ENCODE peak calls at places on chromosomes 2 and 18, in five cellular contexts. Y is fibroblast of lung, E is PC-3, C is HCT116, X is PC-9. S is an unnamed sample.

GRCh38 chr2:182949572-182950189 is 83.2 kb upstream of the FRZB start:
- DNase-seq in Y (no peak), E (peak), C (no peak), X (peak), S (peak)

GRCh38 chr2:128623776-128624424 is 305.2 kb upstream of the HS6ST1 start:
- DNase-seq in Y (peak), E (peak), C (no peak), X (peak), S (peak)

GRCh38 chr2:232488097-232488711 is 570 bp upstream of the ECEL1 start:
- DNase-seq in Y (no peak), E (no peak), C (no peak), X (no peak), S (no peak)

GRCh38 chr2:74516070-74516633 is 1.9 kb downstream of the TLX2 start:
- DNase-seq in Y (no peak), E (no peak), C (no peak), X (no peak), S (no peak)

GRCh38 chr2:223612501-223612900 is 10.3 kb upstream of the SCG2 start:
- DNase-seq in Y (no peak), E (no peak), C (no peak), X (no peak), S (no peak)

GRCh38 chr2:207772081-207772843 is 2.6 kb upstream of the FZD5 start:
- DNase-seq in Y (peak), E (no peak), C (no peak), X (no peak), S (no peak)

GRCh38 chr2:205766765-205767359 is 84.6 kb downstream of the NRP2 start:
- DNase-seq in Y (peak), E (peak), C (no peak), X (peak), S (peak)

GRCh38 chr2:38514603-38515154 is 88.0 kb downstream of the HNRNPLL start:
- DNase-seq in Y (no peak), E (peak), C (no peak), X (no peak), S (no peak)

GRCh38 chr2:168278424-168278888 is 31.1 kb upstream of the STK39 start:
- DNase-seq in Y (peak), E (peak), C (peak), X (peak), S (peak)

GRCh38 chr18:79866889-79867574 is 69.3 kb downstream of the KCNG2 start:
- DNase-seq in Y (no peak), E (peak), C (no peak), X (no peak), S (no peak)

GRCh38 chr2:26130763-26131162 is 42.1 kb upstream of the GAREM2 start:
- DNase-seq in Y (no peak), E (no peak), C (no peak), X (no peak), S (no peak)

GRCh38 chr2:183123117-183123958 is 905 bp upstream of the NUP35 start:
- DNase-seq in Y (no peak), E (no peak), C (no peak), X (no peak), S (no peak)

GRCh38 chr2:172677363-172677762 is 58.3 kb upstream of the RAPGEF4 start:
- DNase-seq in Y (peak), E (no peak), C (no peak), X (no peak), S (no peak)

GRCh38 chr2:59177748-59178147 is 936.6 kb upstream of the FANCL start:
- DNase-seq in Y (no peak), E (no peak), C (no peak), X (peak), S (no peak)

GRCh38 chr2:12897181-12897580 is 180.4 kb downstream of the TRIB2 start:
- DNase-seq in Y (no peak), E (no peak), C (no peak), X (no peak), S (no peak)

GRCh38 chr2:237581326-237581725 is 9.2 kb downstream of the RAB17 start:
- DNase-seq in Y (no peak), E (no peak), C (no peak), X (no peak), S (no peak)

GRCh38 chr2:227413371-227413770 is 25.6 kb upstream of the SCYGR1 start:
- DNase-seq in Y (no peak), E (no peak), C (no peak), X (no peak), S (no peak)

GRCh38 chr2:231189171-231189530 is 9.3 kb upstream of the ARMC9 start:
- DNase-seq in Y (no peak), E (no peak), C (no peak), X (no peak), S (no peak)

GRCh38 chr2:231189571-231190495 is 8.6 kb upstream of the ARMC9 start:
- DNase-seq in Y (peak), E (no peak), C (no peak), X (no peak), S (no peak)

GRCh38 chr2:231188506-231189170 is 9.8 kb upstream of the ARMC9 start:
- DNase-seq in Y (no peak), E (no peak), C (no peak), X (no peak), S (no peak)

GRCh38 chr2:231191896-231192872 is 6.2 kb upstream of the ARMC9 start:
- DNase-seq in Y (peak), E (peak), C (no peak), X (no peak), S (peak)

GRCh38 chr2:231190531-231191197 is 7.8 kb upstream of the ARMC9 start:
- DNase-seq in Y (peak), E (peak), C (no peak), X (no peak), S (peak)
- TF ChIP-seq EZH2 in Y (no peak), E (no peak), C (no peak), X (no peak), S (no peak)

DNA sequence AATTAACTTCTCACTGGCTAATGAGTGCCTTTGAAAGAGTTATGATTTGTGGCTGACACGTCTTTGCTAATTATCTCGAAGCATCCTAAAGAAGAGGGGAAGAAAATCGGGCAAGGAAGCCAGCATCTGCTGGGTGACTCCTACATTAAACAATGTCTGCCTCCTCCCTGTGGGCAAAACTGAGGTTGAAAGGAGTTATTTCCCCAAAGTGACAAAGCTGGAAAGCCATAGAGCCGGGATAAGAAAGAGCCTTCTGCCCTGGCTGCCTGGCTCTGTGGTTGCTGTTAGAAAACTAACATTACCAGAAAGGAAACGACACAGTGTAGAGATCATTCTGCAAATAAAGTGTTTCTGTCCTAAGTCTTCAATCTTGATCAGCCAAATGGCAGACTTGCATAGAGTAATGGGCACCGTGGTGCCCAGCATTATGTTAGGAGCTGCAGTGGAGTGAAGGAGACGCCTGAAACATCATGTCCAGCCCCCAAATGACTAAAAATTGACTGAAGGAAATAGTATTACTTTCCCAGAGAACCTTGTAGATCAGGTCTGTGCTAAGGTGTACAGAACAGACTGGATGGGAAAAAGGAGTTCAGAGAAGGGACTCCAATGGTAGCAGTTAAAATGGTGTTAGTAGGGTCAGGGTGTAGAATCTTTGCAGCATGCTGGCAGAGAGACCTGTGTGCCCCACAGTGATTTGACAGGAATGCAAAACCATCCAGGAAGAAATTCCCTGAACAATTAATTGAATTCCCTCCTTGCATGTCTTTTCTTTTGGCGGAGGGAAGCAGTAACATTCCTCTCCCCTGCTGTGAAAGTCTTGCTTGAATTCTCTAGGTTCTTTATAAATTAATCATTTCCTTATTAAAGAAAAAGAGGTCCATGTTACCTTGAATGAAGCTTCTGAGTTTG is 44.4 kb downstream of the ALPK2 start:
- DNase-seq in Y (peak), E (peak), C (no peak), X (peak), S (peak)
- H3K27ac ChIP-seq in Y (peak), E (no peak), C (peak), X (no peak), S (peak)

GRCh38 chr2:20099780-20100179 is 48.4 kb upstream of the LAPTM4A start:
- DNase-seq in Y (no peak), E (no peak), C (no peak), X (no peak), S (no peak)
- TF ChIP-seq EZH2 in Y (no peak), E (no peak), C (no peak), X (no peak), S (no peak)

GRCh38 chr18:10265560-10266235 is 188.7 kb upstream of the APCDD1 start:
- DNase-seq in Y (no peak), E (no peak), C (no peak), X (peak), S (peak)

GRCh38 chr18:10269226-10269625 is 185.2 kb upstream of the APCDD1 start:
- DNase-seq in Y (no peak), E (no peak), C (no peak), X (no peak), S (no peak)

GRCh38 chr18:10264260-10264659 is 190.2 kb upstream of the APCDD1 start:
- DNase-seq in Y (no peak), E (no peak), C (no peak), X (no peak), S (no peak)

GRCh38 chr18:10270160-10270571 is 184.3 kb upstream of the APCDD1 start:
- DNase-seq in Y (peak), E (no peak), C (no peak), X (no peak), S (peak)

GRCh38 chr18:10266236-10266585 is 188.2 kb upstream of the APCDD1 start:
- DNase-seq in Y (no peak), E (no peak), C (no peak), X (no peak), S (no peak)
- H3K27ac ChIP-seq in Y (no peak), E (no peak), C (no peak), X (no peak), S (no peak)

GRCh38 chr2:190449925-190450324 is 41.8 kb downstream of the MFSD6 start:
- DNase-seq in Y (no peak), E (no peak), C (no peak), X (no peak), S (no peak)

GRCh38 chr2:190455358-190456095 is 47.4 kb downstream of the MFSD6 start:
- DNase-seq in Y (no peak), E (no peak), C (no peak), X (no peak), S (no peak)

GRCh38 chr2:190451561-190452176 is 43.5 kb downstream of the MFSD6 start:
- DNase-seq in Y (peak), E (peak), C (no peak), X (no peak), S (peak)

GRCh38 chr2:190450363-190450762 is 42.2 kb downstream of the MFSD6 start:
- DNase-seq in Y (no peak), E (no peak), C (no peak), X (no peak), S (no peak)

GRCh38 chr2:190452433-190452832 is 44.3 kb downstream of the MFSD6 start:
- DNase-seq in Y (no peak), E (no peak), C (no peak), X (no peak), S (no peak)
- TF ChIP-seq EZH2 in Y (no peak), E (no peak), C (no peak), X (no peak), S (no peak)

GRCh38 chr2:33126973-33127372 is 180.2 kb downstream of the LTBP1 start:
- DNase-seq in Y (no peak), E (peak), C (no peak), X (no peak), S (peak)
- H3K27ac ChIP-seq in Y (no peak), E (peak), C (no peak), X (no peak), S (no peak)

DNA sequence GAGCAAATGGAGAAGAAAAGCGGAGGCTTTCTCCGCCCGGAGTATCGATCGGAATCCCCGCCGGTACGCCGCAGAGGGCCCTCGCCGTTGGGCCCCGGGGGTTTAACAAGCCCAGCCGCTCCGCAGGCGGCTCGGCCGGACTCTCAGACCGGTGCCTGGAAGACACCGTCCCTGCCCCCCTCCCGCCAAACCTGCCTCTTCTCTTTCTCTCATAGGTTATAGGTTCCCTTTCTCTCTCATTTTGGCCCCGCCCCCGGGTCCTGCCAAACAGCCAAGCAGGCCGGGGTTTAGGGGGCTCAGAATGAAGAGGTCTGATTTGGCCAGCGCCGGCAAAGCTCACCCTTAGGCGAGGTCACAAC is 4.4 kb downstream of the ONECUT2 start:
- DNase-seq in Y (no peak), E (no peak), C (no peak), X (no peak), S (no peak)
- TF ChIP-seq EZH2 in Y (no peak), E (no peak), C (no peak), X (no peak), S (peak)

GRCh38 chr2:177398290-177398683 is 5.7 kb downstream of the AGPS start:
- DNase-seq in Y (no peak), E (no peak), C (no peak), X (no peak), S (no peak)

GRCh38 chr2:177397501-177398289 is 5.1 kb downstream of the AGPS start:
- DNase-seq in Y (peak), E (peak), C (no peak), X (peak), S (peak)

GRCh38 chr2:177403822-177404221 is 11.2 kb downstream of the AGPS start:
- DNase-seq in Y (no peak), E (no peak), C (no peak), X (no peak), S (no peak)

GRCh38 chr2:177399376-177399775 is 6.8 kb downstream of the AGPS start:
- DNase-seq in Y (no peak), E (no peak), C (no peak), X (no peak), S (no peak)

DNA sequence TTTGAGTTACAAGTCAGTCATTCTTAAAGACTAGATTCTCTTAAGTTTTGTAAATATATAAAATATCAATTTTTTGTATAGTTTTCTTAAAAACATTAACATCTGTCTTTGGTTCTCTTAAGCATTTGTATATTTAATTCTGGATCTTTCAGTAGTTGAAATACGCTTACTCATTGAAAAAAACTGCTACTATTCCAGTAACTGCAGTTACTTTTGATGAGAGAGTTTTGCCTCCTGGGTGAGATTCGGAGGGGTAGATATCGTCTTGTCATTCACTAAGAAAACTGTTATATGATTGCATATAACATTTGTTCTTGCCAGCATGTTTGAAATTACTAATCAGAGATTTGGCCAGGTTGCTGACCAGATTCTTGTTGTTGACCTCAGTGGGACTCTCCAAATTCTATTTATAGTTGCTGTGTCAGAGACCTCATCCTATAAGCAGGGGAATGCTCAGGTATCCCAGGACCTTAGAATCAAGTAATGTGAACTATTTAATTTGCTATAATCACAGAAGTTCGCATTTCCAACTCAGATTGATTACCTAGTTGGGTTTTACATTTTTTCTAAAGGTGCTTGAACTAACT is 7.9 kb downstream of the AGPS start:
- DNase-seq in Y (no peak), E (no peak), C (no peak), X (no peak), S (peak)
- H3K27ac ChIP-seq in Y (no peak), E (no peak), C (no peak), X (no peak), S (no peak)